ENCODE peak calls at places on chromosomes 13 and 19, in six cellular contexts. Z is substantia nigra, U is progenitor cell of endocrine pancreas, I is germinal center, G is neural progenitor cell, F is GM13977. Q is an unnamed sample.

GRCh38 chr19:4322942-4323665 is 15.5 kb downstream of the STAP2 start:
- DNase-seq in Z (no peak), U (no peak), I (no peak), G (no peak), F (no peak), Q (no peak)

GRCh38 chr13:35994131-35994966 is 136.8 kb downstream of the DCLK1 start:
- DNase-seq in Z (no peak), U (no peak), I (no peak), G (no peak), F (no peak), Q (peak; percentile 96)

GRCh38 chr13:93559718-93560117 is 333.1 kb downstream of the GPC6 start:
- DNase-seq in Z (no peak), U (no peak), I (no peak), G (no peak), F (no peak), Q (no peak)

GRCh38 chr13:96903085-96903484 is 91.2 kb downstream of the OXGR1 start:
- DNase-seq in Z (no peak), U (no peak), I (no peak), G (no peak), F (no peak), Q (no peak)

GRCh38 chr19:41595258-41595889 is 19.4 kb downstream of the CEACAM21 start:
- DNase-seq in Z (no peak), U (no peak), I (peak; percentile 61), G (peak; percentile 35), F (peak; percentile 79), Q (peak; percentile 71)

GRCh38 chr19:32691952-32692726 is 518 bp downstream of the NUDT19 start:
- DNase-seq in Z (peak; percentile 22), U (no peak), I (peak; percentile 43), G (peak; percentile 73), F (peak; percentile 84), Q (peak; percentile 68)

GRCh38 chr19:15129856-15130580 is 22.8 kb downstream of the SYDE1 start:
- DNase-seq in Z (no peak), U (no peak), I (no peak), G (no peak), F (no peak), Q (no peak)

GRCh38 chr13:44755872-44756271 is 179.7 kb upstream of the TSC22D1 start:
- DNase-seq in Z (no peak), U (no peak), I (no peak), G (no peak), F (no peak), Q (peak; percentile 40)

GRCh38 chr13:99206873-99207272 is 6.2 kb downstream of the UBAC2 start:
- DNase-seq in Z (no peak), U (no peak), I (no peak), G (no peak), F (no peak), Q (no peak)

GRCh38 chr13:77443511-77443910 is 92.0 kb upstream of the SCEL start:
- DNase-seq in Z (no peak), U (no peak), I (no peak), G (no peak), F (no peak), Q (no peak)

GRCh38 chr19:13417054-13417453 is 89.2 kb downstream of the CACNA1A start:
- DNase-seq in Z (peak; percentile 8), U (no peak), I (peak; percentile 5), G (no peak), F (no peak), Q (no peak)

GRCh38 chr19:5003781-5004180 is 34.9 kb downstream of the KDM4B start:
- DNase-seq in Z (no peak), U (no peak), I (no peak), G (no peak), F (no peak), Q (no peak)

GRCh38 chr19:2962018-2962670 is 15.2 kb upstream of the TLE6 start:
- DNase-seq in Z (peak; percentile 43), U (peak; percentile 37), I (peak; percentile 80), G (peak; percentile 95), F (peak; percentile 76), Q (peak; percentile 90)